ENCODE peak calls at places on chromosomes 16 and 17, in nine cellular contexts. One of them, this sample, is unnamed.

GRCh38 chr16:65767125-65767524 is 599.4 kb upstream of the CDH5 start:
- ATAC-seq in activated CD8-positive, alpha-beta T cell treated with anti-CD3 and anti-CD28 coated beads, Interleukin-2, amount 10 ng/mL, durations not matched to agents 7 days and 5 days: no peak
- ATAC-seq in stimulated activated memory B cell treated with anti-CD40 and anti-IgM and Interleukin-4, amounts not matched to agents 10 μg/mL and 1 μg/mL and 100 μg/mL, for 72 hours: no peak
- ATAC-seq in sciatic nerve: no peak
- ATAC-seq in T-helper 17 cell: no peak
- ATAC-seq in effector memory CD8-positive, alpha-beta T cell: no peak
- ATAC-seq in A549: no peak
- ATAC-seq in activated naive CD4-positive, alpha-beta T cell treated with anti-CD3 and anti-CD28 coated beads, Interleukin-2, amount 50 U/mL, for 72 hours: no peak
- ATAC-seq in HCT116: no peak
- ATAC-seq in this sample: no peak

GRCh38 chr16:16960785-16961184 is 510.0 kb downstream of the XYLT1 start:
- ATAC-seq in A549: no peak
- ATAC-seq in activated naive CD4-positive, alpha-beta T cell treated with anti-CD3 and anti-CD28 coated beads, Interleukin-2, amount 50 U/mL, for 72 hours: no peak
- ATAC-seq in HCT116: no peak
- ATAC-seq in T-helper 17 cell: no peak
- ATAC-seq in activated CD8-positive, alpha-beta T cell treated with anti-CD3 and anti-CD28 coated beads, Interleukin-2, amount 10 ng/mL, durations not matched to agents 7 days and 5 days: no peak
- ATAC-seq in stimulated activated memory B cell treated with anti-CD40 and anti-IgM and Interleukin-4, amounts not matched to agents 10 μg/mL and 1 μg/mL and 100 μg/mL, for 72 hours: no peak
- ATAC-seq in sciatic nerve: no peak
- ATAC-seq in effector memory CD8-positive, alpha-beta T cell: no peak
- ATAC-seq in this sample: no peak

GRCh38 chr16:85888405-85889331 is 10.3 kb upstream of the IRF8 start:
- ATAC-seq in T-helper 17 cell: peak; percentile 68
- ATAC-seq in activated naive CD4-positive, alpha-beta T cell treated with anti-CD3 and anti-CD28 coated beads, Interleukin-2, amount 50 U/mL, for 72 hours: peak; percentile 92
- ATAC-seq in sciatic nerve: no peak
- ATAC-seq in activated CD8-positive, alpha-beta T cell treated with anti-CD3 and anti-CD28 coated beads, Interleukin-2, amount 10 ng/mL, durations not matched to agents 7 days and 5 days: peak; percentile 70
- ATAC-seq in effector memory CD8-positive, alpha-beta T cell: peak; percentile 86
- ATAC-seq in HCT116: no peak
- ATAC-seq in A549: peak; percentile 30
- ATAC-seq in stimulated activated memory B cell treated with anti-CD40 and anti-IgM and Interleukin-4, amounts not matched to agents 10 μg/mL and 1 μg/mL and 100 μg/mL, for 72 hours: peak; percentile 91
- ATAC-seq in this sample: peak; percentile 95

GRCh38 chr17:7221281-7222092 is 1.7 kb downstream of the ACADVL start:
- ATAC-seq in sciatic nerve: no peak
- ATAC-seq in T-helper 17 cell: no peak
- ATAC-seq in activated CD8-positive, alpha-beta T cell treated with anti-CD3 and anti-CD28 coated beads, Interleukin-2, amount 10 ng/mL, durations not matched to agents 7 days and 5 days: no peak
- ATAC-seq in HCT116: no peak
- ATAC-seq in A549: no peak
- ATAC-seq in activated naive CD4-positive, alpha-beta T cell treated with anti-CD3 and anti-CD28 coated beads, Interleukin-2, amount 50 U/mL, for 72 hours: no peak
- ATAC-seq in stimulated activated memory B cell treated with anti-CD40 and anti-IgM and Interleukin-4, amounts not matched to agents 10 μg/mL and 1 μg/mL and 100 μg/mL, for 72 hours: no peak
- ATAC-seq in effector memory CD8-positive, alpha-beta T cell: no peak
- ATAC-seq in this sample: no peak

GRCh38 chr16:70638814-70639792 is 7.3 kb upstream of the IL34 start:
- ATAC-seq in activated naive CD4-positive, alpha-beta T cell treated with anti-CD3 and anti-CD28 coated beads, Interleukin-2, amount 50 U/mL, for 72 hours: no peak
- ATAC-seq in T-helper 17 cell: no peak
- ATAC-seq in effector memory CD8-positive, alpha-beta T cell: no peak
- ATAC-seq in sciatic nerve: peak; percentile 79
- ATAC-seq in activated CD8-positive, alpha-beta T cell treated with anti-CD3 and anti-CD28 coated beads, Interleukin-2, amount 10 ng/mL, durations not matched to agents 7 days and 5 days: no peak
- ATAC-seq in stimulated activated memory B cell treated with anti-CD40 and anti-IgM and Interleukin-4, amounts not matched to agents 10 μg/mL and 1 μg/mL and 100 μg/mL, for 72 hours: no peak
- ATAC-seq in HCT116: peak; percentile 87
- ATAC-seq in A549: peak; percentile 50
- ATAC-seq in this sample: no peak

GRCh38 chr17:1598399-1599095 is 30.1 kb downstream of the SLC43A2 start:
- ATAC-seq in activated CD8-positive, alpha-beta T cell treated with anti-CD3 and anti-CD28 coated beads, Interleukin-2, amount 10 ng/mL, durations not matched to agents 7 days and 5 days: no peak
- ATAC-seq in stimulated activated memory B cell treated with anti-CD40 and anti-IgM and Interleukin-4, amounts not matched to agents 10 μg/mL and 1 μg/mL and 100 μg/mL, for 72 hours: no peak
- ATAC-seq in T-helper 17 cell: no peak
- ATAC-seq in activated naive CD4-positive, alpha-beta T cell treated with anti-CD3 and anti-CD28 coated beads, Interleukin-2, amount 50 U/mL, for 72 hours: no peak
- ATAC-seq in HCT116: no peak
- ATAC-seq in sciatic nerve: no peak
- ATAC-seq in A549: peak; percentile 50
- ATAC-seq in effector memory CD8-positive, alpha-beta T cell: no peak
- ATAC-seq in this sample: no peak

GRCh38 chr16:28089205-28089991 is 25.9 kb upstream of the GSG1L start:
- ATAC-seq in A549: no peak
- ATAC-seq in stimulated activated memory B cell treated with anti-CD40 and anti-IgM and Interleukin-4, amounts not matched to agents 10 μg/mL and 1 μg/mL and 100 μg/mL, for 72 hours: peak; percentile 10
- ATAC-seq in HCT116: no peak
- ATAC-seq in activated CD8-positive, alpha-beta T cell treated with anti-CD3 and anti-CD28 coated beads, Interleukin-2, amount 10 ng/mL, durations not matched to agents 7 days and 5 days: no peak
- ATAC-seq in T-helper 17 cell: no peak
- ATAC-seq in activated naive CD4-positive, alpha-beta T cell treated with anti-CD3 and anti-CD28 coated beads, Interleukin-2, amount 50 U/mL, for 72 hours: no peak
- ATAC-seq in effector memory CD8-positive, alpha-beta T cell: no peak
- ATAC-seq in sciatic nerve: no peak
- ATAC-seq in this sample: no peak

GRCh38 chr17:18039535-18040286 is 503 bp downstream of the GID4 start:
- ATAC-seq in activated naive CD4-positive, alpha-beta T cell treated with anti-CD3 and anti-CD28 coated beads, Interleukin-2, amount 50 U/mL, for 72 hours: peak; percentile 47
- ATAC-seq in effector memory CD8-positive, alpha-beta T cell: peak; percentile 31
- ATAC-seq in A549: peak; percentile 67
- ATAC-seq in T-helper 17 cell: peak; percentile 46
- ATAC-seq in activated CD8-positive, alpha-beta T cell treated with anti-CD3 and anti-CD28 coated beads, Interleukin-2, amount 10 ng/mL, durations not matched to agents 7 days and 5 days: peak; percentile 44
- ATAC-seq in sciatic nerve: no peak
- ATAC-seq in HCT116: peak; percentile 40
- ATAC-seq in stimulated activated memory B cell treated with anti-CD40 and anti-IgM and Interleukin-4, amounts not matched to agents 10 μg/mL and 1 μg/mL and 100 μg/mL, for 72 hours: peak; percentile 73
- ATAC-seq in this sample: peak; percentile 6

GRCh38 chr17:32929288-32929574 is 1.3 kb downstream of the TMEM98 start:
- ATAC-seq in stimulated activated memory B cell treated with anti-CD40 and anti-IgM and Interleukin-4, amounts not matched to agents 10 μg/mL and 1 μg/mL and 100 μg/mL, for 72 hours: no peak
- ATAC-seq in effector memory CD8-positive, alpha-beta T cell: no peak
- ATAC-seq in sciatic nerve: peak; percentile 70
- ATAC-seq in A549: no peak
- ATAC-seq in activated naive CD4-positive, alpha-beta T cell treated with anti-CD3 and anti-CD28 coated beads, Interleukin-2, amount 50 U/mL, for 72 hours: no peak
- ATAC-seq in T-helper 17 cell: no peak
- ATAC-seq in activated CD8-positive, alpha-beta T cell treated with anti-CD3 and anti-CD28 coated beads, Interleukin-2, amount 10 ng/mL, durations not matched to agents 7 days and 5 days: no peak
- ATAC-seq in HCT116: no peak
- ATAC-seq in this sample: no peak

GRCh38 chr16:49664221-49665215 is 191.4 kb downstream of the ZNF423 start:
- ATAC-seq in stimulated activated memory B cell treated with anti-CD40 and anti-IgM and Interleukin-4, amounts not matched to agents 10 μg/mL and 1 μg/mL and 100 μg/mL, for 72 hours: no peak
- ATAC-seq in activated naive CD4-positive, alpha-beta T cell treated with anti-CD3 and anti-CD28 coated beads, Interleukin-2, amount 50 U/mL, for 72 hours: no peak
- ATAC-seq in A549: no peak
- ATAC-seq in activated CD8-positive, alpha-beta T cell treated with anti-CD3 and anti-CD28 coated beads, Interleukin-2, amount 10 ng/mL, durations not matched to agents 7 days and 5 days: no peak
- ATAC-seq in sciatic nerve: peak; percentile 75
- ATAC-seq in T-helper 17 cell: no peak
- ATAC-seq in effector memory CD8-positive, alpha-beta T cell: no peak
- ATAC-seq in HCT116: no peak
- ATAC-seq in this sample: no peak

GRCh38 chr17:82235056-82235774 is 6.4 kb downstream of the SLC16A3 start:
- ATAC-seq in effector memory CD8-positive, alpha-beta T cell: no peak
- ATAC-seq in T-helper 17 cell: no peak
- ATAC-seq in A549: no peak
- ATAC-seq in HCT116: no peak
- ATAC-seq in activated CD8-positive, alpha-beta T cell treated with anti-CD3 and anti-CD28 coated beads, Interleukin-2, amount 10 ng/mL, durations not matched to agents 7 days and 5 days: no peak
- ATAC-seq in activated naive CD4-positive, alpha-beta T cell treated with anti-CD3 and anti-CD28 coated beads, Interleukin-2, amount 50 U/mL, for 72 hours: no peak
- ATAC-seq in stimulated activated memory B cell treated with anti-CD40 and anti-IgM and Interleukin-4, amounts not matched to agents 10 μg/mL and 1 μg/mL and 100 μg/mL, for 72 hours: no peak
- ATAC-seq in sciatic nerve: no peak
- ATAC-seq in this sample: no peak

GRCh38 chr17:42315402-42316156 is 27.3 kb downstream of the STAT5A start:
- ATAC-seq in activated naive CD4-positive, alpha-beta T cell treated with anti-CD3 and anti-CD28 coated beads, Interleukin-2, amount 50 U/mL, for 72 hours: peak; percentile 0
- ATAC-seq in T-helper 17 cell: peak; percentile 41
- ATAC-seq in sciatic nerve: no peak
- ATAC-seq in A549: no peak
- ATAC-seq in effector memory CD8-positive, alpha-beta T cell: peak; percentile 36
- ATAC-seq in HCT116: no peak
- ATAC-seq in activated CD8-positive, alpha-beta T cell treated with anti-CD3 and anti-CD28 coated beads, Interleukin-2, amount 10 ng/mL, durations not matched to agents 7 days and 5 days: no peak
- ATAC-seq in stimulated activated memory B cell treated with anti-CD40 and anti-IgM and Interleukin-4, amounts not matched to agents 10 μg/mL and 1 μg/mL and 100 μg/mL, for 72 hours: peak; percentile 74
- ATAC-seq in this sample: no peak

GRCh38 chr16:85057948-85058347 is 30.4 kb downstream of the KIAA0513 start:
- ATAC-seq in effector memory CD8-positive, alpha-beta T cell: no peak
- ATAC-seq in A549: no peak
- ATAC-seq in HCT116: no peak
- ATAC-seq in sciatic nerve: no peak
- ATAC-seq in activated naive CD4-positive, alpha-beta T cell treated with anti-CD3 and anti-CD28 coated beads, Interleukin-2, amount 50 U/mL, for 72 hours: no peak
- ATAC-seq in T-helper 17 cell: no peak
- ATAC-seq in activated CD8-positive, alpha-beta T cell treated with anti-CD3 and anti-CD28 coated beads, Interleukin-2, amount 10 ng/mL, durations not matched to agents 7 days and 5 days: no peak
- ATAC-seq in stimulated activated memory B cell treated with anti-CD40 and anti-IgM and Interleukin-4, amounts not matched to agents 10 μg/mL and 1 μg/mL and 100 μg/mL, for 72 hours: peak; percentile 56
- ATAC-seq in this sample: no peak

GRCh38 chr16:4089811-4090293 is 26.4 kb downstream of the ADCY9 start:
- ATAC-seq in HCT116: no peak
- ATAC-seq in activated naive CD4-positive, alpha-beta T cell treated with anti-CD3 and anti-CD28 coated beads, Interleukin-2, amount 50 U/mL, for 72 hours: no peak
- ATAC-seq in effector memory CD8-positive, alpha-beta T cell: no peak
- ATAC-seq in A549: peak; percentile 28
- ATAC-seq in activated CD8-positive, alpha-beta T cell treated with anti-CD3 and anti-CD28 coated beads, Interleukin-2, amount 10 ng/mL, durations not matched to agents 7 days and 5 days: no peak
- ATAC-seq in T-helper 17 cell: no peak
- ATAC-seq in stimulated activated memory B cell treated with anti-CD40 and anti-IgM and Interleukin-4, amounts not matched to agents 10 μg/mL and 1 μg/mL and 100 μg/mL, for 72 hours: no peak
- ATAC-seq in sciatic nerve: no peak
- ATAC-seq in this sample: no peak

GRCh38 chr17:28973414-28973813 is 22.1 kb upstream of the PHF12 start:
- ATAC-seq in HCT116: no peak
- ATAC-seq in T-helper 17 cell: no peak
- ATAC-seq in A549: no peak
- ATAC-seq in activated naive CD4-positive, alpha-beta T cell treated with anti-CD3 and anti-CD28 coated beads, Interleukin-2, amount 50 U/mL, for 72 hours: no peak
- ATAC-seq in stimulated activated memory B cell treated with anti-CD40 and anti-IgM and Interleukin-4, amounts not matched to agents 10 μg/mL and 1 μg/mL and 100 μg/mL, for 72 hours: no peak
- ATAC-seq in activated CD8-positive, alpha-beta T cell treated with anti-CD3 and anti-CD28 coated beads, Interleukin-2, amount 10 ng/mL, durations not matched to agents 7 days and 5 days: no peak
- ATAC-seq in effector memory CD8-positive, alpha-beta T cell: no peak
- ATAC-seq in sciatic nerve: no peak
- ATAC-seq in this sample: no peak

GRCh38 chr16:22614271-22614947 is 103.7 kb downstream of the NPIPB5 start:
- ATAC-seq in stimulated activated memory B cell treated with anti-CD40 and anti-IgM and Interleukin-4, amounts not matched to agents 10 μg/mL and 1 μg/mL and 100 μg/mL, for 72 hours: no peak
- ATAC-seq in T-helper 17 cell: no peak
- ATAC-seq in HCT116: no peak
- ATAC-seq in activated naive CD4-positive, alpha-beta T cell treated with anti-CD3 and anti-CD28 coated beads, Interleukin-2, amount 50 U/mL, for 72 hours: no peak
- ATAC-seq in effector memory CD8-positive, alpha-beta T cell: no peak
- ATAC-seq in sciatic nerve: no peak
- ATAC-seq in activated CD8-positive, alpha-beta T cell treated with anti-CD3 and anti-CD28 coated beads, Interleukin-2, amount 10 ng/mL, durations not matched to agents 7 days and 5 days: no peak
- ATAC-seq in A549: no peak
- ATAC-seq in this sample: no peak

GRCh38 chr17:73291260-73291801 is 20.5 kb downstream of the CDC42EP4 start:
- ATAC-seq in stimulated activated memory B cell treated with anti-CD40 and anti-IgM and Interleukin-4, amounts not matched to agents 10 μg/mL and 1 μg/mL and 100 μg/mL, for 72 hours: peak; percentile 64
- ATAC-seq in activated naive CD4-positive, alpha-beta T cell treated with anti-CD3 and anti-CD28 coated beads, Interleukin-2, amount 50 U/mL, for 72 hours: peak; percentile 30
- ATAC-seq in A549: peak; percentile 47
- ATAC-seq in effector memory CD8-positive, alpha-beta T cell: peak; percentile 26
- ATAC-seq in T-helper 17 cell: peak; percentile 48
- ATAC-seq in sciatic nerve: peak; percentile 67
- ATAC-seq in activated CD8-positive, alpha-beta T cell treated with anti-CD3 and anti-CD28 coated beads, Interleukin-2, amount 10 ng/mL, durations not matched to agents 7 days and 5 days: peak; percentile 47
- ATAC-seq in HCT116: peak; percentile 83
- ATAC-seq in this sample: no peak

GRCh38 chr17:45784583-45785372 is 658 bp downstream of the CRHR1 start:
- ATAC-seq in effector memory CD8-positive, alpha-beta T cell: peak; percentile 63
- ATAC-seq in stimulated activated memory B cell treated with anti-CD40 and anti-IgM and Interleukin-4, amounts not matched to agents 10 μg/mL and 1 μg/mL and 100 μg/mL, for 72 hours: peak; percentile 10
- ATAC-seq in T-helper 17 cell: peak; percentile 73
- ATAC-seq in sciatic nerve: no peak
- ATAC-seq in A549: peak; percentile 39
- ATAC-seq in activated CD8-positive, alpha-beta T cell treated with anti-CD3 and anti-CD28 coated beads, Interleukin-2, amount 10 ng/mL, durations not matched to agents 7 days and 5 days: peak; percentile 74
- ATAC-seq in HCT116: peak; percentile 58
- ATAC-seq in activated naive CD4-positive, alpha-beta T cell treated with anti-CD3 and anti-CD28 coated beads, Interleukin-2, amount 50 U/mL, for 72 hours: peak; percentile 62
- ATAC-seq in this sample: peak; percentile 46

GRCh38 chr17:82787081-82787848 is 35.4 kb downstream of the TBCD start:
- ATAC-seq in A549: no peak
- ATAC-seq in effector memory CD8-positive, alpha-beta T cell: no peak
- ATAC-seq in sciatic nerve: peak; percentile 74
- ATAC-seq in stimulated activated memory B cell treated with anti-CD40 and anti-IgM and Interleukin-4, amounts not matched to agents 10 μg/mL and 1 μg/mL and 100 μg/mL, for 72 hours: no peak
- ATAC-seq in T-helper 17 cell: no peak
- ATAC-seq in activated CD8-positive, alpha-beta T cell treated with anti-CD3 and anti-CD28 coated beads, Interleukin-2, amount 10 ng/mL, durations not matched to agents 7 days and 5 days: no peak
- ATAC-seq in activated naive CD4-positive, alpha-beta T cell treated with anti-CD3 and anti-CD28 coated beads, Interleukin-2, amount 50 U/mL, for 72 hours: no peak
- ATAC-seq in HCT116: no peak
- ATAC-seq in this sample: no peak

GRCh38 chr17:37392024-37392590 is 14.5 kb downstream of the ACACA start:
- ATAC-seq in effector memory CD8-positive, alpha-beta T cell: no peak
- ATAC-seq in HCT116: no peak
- ATAC-seq in activated CD8-positive, alpha-beta T cell treated with anti-CD3 and anti-CD28 coated beads, Interleukin-2, amount 10 ng/mL, durations not matched to agents 7 days and 5 days: no peak
- ATAC-seq in A549: peak; percentile 72
- ATAC-seq in stimulated activated memory B cell treated with anti-CD40 and anti-IgM and Interleukin-4, amounts not matched to agents 10 μg/mL and 1 μg/mL and 100 μg/mL, for 72 hours: peak; percentile 64
- ATAC-seq in T-helper 17 cell: no peak
- ATAC-seq in activated naive CD4-positive, alpha-beta T cell treated with anti-CD3 and anti-CD28 coated beads, Interleukin-2, amount 50 U/mL, for 72 hours: peak; percentile 91
- ATAC-seq in sciatic nerve: peak; percentile 62
- ATAC-seq in this sample: peak; percentile 65

GRCh38 chr16:46812781-46813555 is 18.0 kb downstream of the C16orf87 start:
- ATAC-seq in stimulated activated memory B cell treated with anti-CD40 and anti-IgM and Interleukin-4, amounts not matched to agents 10 μg/mL and 1 μg/mL and 100 μg/mL, for 72 hours: peak; percentile 50
- ATAC-seq in sciatic nerve: no peak
- ATAC-seq in activated naive CD4-positive, alpha-beta T cell treated with anti-CD3 and anti-CD28 coated beads, Interleukin-2, amount 50 U/mL, for 72 hours: peak; percentile 80
- ATAC-seq in activated CD8-positive, alpha-beta T cell treated with anti-CD3 and anti-CD28 coated beads, Interleukin-2, amount 10 ng/mL, durations not matched to agents 7 days and 5 days: no peak
- ATAC-seq in T-helper 17 cell: no peak
- ATAC-seq in HCT116: no peak
- ATAC-seq in effector memory CD8-positive, alpha-beta T cell: no peak
- ATAC-seq in A549: no peak
- ATAC-seq in this sample: peak; percentile 60

GRCh38 chr17:72802726-72803125 is 289.8 kb downstream of the SLC39A11 start:
- ATAC-seq in stimulated activated memory B cell treated with anti-CD40 and anti-IgM and Interleukin-4, amounts not matched to agents 10 μg/mL and 1 μg/mL and 100 μg/mL, for 72 hours: no peak
- ATAC-seq in T-helper 17 cell: no peak
- ATAC-seq in HCT116: no peak
- ATAC-seq in activated CD8-positive, alpha-beta T cell treated with anti-CD3 and anti-CD28 coated beads, Interleukin-2, amount 10 ng/mL, durations not matched to agents 7 days and 5 days: no peak
- ATAC-seq in A549: peak; percentile 64
- ATAC-seq in activated naive CD4-positive, alpha-beta T cell treated with anti-CD3 and anti-CD28 coated beads, Interleukin-2, amount 50 U/mL, for 72 hours: no peak
- ATAC-seq in sciatic nerve: no peak
- ATAC-seq in effector memory CD8-positive, alpha-beta T cell: no peak
- ATAC-seq in this sample: no peak

GRCh38 chr16:78118469-78119025 is 19.1 kb downstream of the WWOX start:
- ATAC-seq in A549: no peak
- ATAC-seq in sciatic nerve: no peak
- ATAC-seq in effector memory CD8-positive, alpha-beta T cell: no peak
- ATAC-seq in activated naive CD4-positive, alpha-beta T cell treated with anti-CD3 and anti-CD28 coated beads, Interleukin-2, amount 50 U/mL, for 72 hours: no peak
- ATAC-seq in T-helper 17 cell: no peak
- ATAC-seq in activated CD8-positive, alpha-beta T cell treated with anti-CD3 and anti-CD28 coated beads, Interleukin-2, amount 10 ng/mL, durations not matched to agents 7 days and 5 days: no peak
- ATAC-seq in HCT116: no peak
- ATAC-seq in stimulated activated memory B cell treated with anti-CD40 and anti-IgM and Interleukin-4, amounts not matched to agents 10 μg/mL and 1 μg/mL and 100 μg/mL, for 72 hours: no peak
- ATAC-seq in this sample: no peak

GRCh38 chr17:81844327-81844851 is 9.5 kb upstream of the PPP1R27 start:
- ATAC-seq in effector memory CD8-positive, alpha-beta T cell: no peak
- ATAC-seq in stimulated activated memory B cell treated with anti-CD40 and anti-IgM and Interleukin-4, amounts not matched to agents 10 μg/mL and 1 μg/mL and 100 μg/mL, for 72 hours: no peak
- ATAC-seq in T-helper 17 cell: peak; percentile 20
- ATAC-seq in sciatic nerve: no peak
- ATAC-seq in activated naive CD4-positive, alpha-beta T cell treated with anti-CD3 and anti-CD28 coated beads, Interleukin-2, amount 50 U/mL, for 72 hours: no peak
- ATAC-seq in activated CD8-positive, alpha-beta T cell treated with anti-CD3 and anti-CD28 coated beads, Interleukin-2, amount 10 ng/mL, durations not matched to agents 7 days and 5 days: peak; percentile 5
- ATAC-seq in A549: peak; percentile 14
- ATAC-seq in HCT116: peak; percentile 61
- ATAC-seq in this sample: no peak

GRCh38 chr16:66081967-66082366 is 284.5 kb upstream of the CDH5 start:
- ATAC-seq in activated CD8-positive, alpha-beta T cell treated with anti-CD3 and anti-CD28 coated beads, Interleukin-2, amount 10 ng/mL, durations not matched to agents 7 days and 5 days: no peak
- ATAC-seq in stimulated activated memory B cell treated with anti-CD40 and anti-IgM and Interleukin-4, amounts not matched to agents 10 μg/mL and 1 μg/mL and 100 μg/mL, for 72 hours: no peak
- ATAC-seq in HCT116: peak; percentile 77
- ATAC-seq in sciatic nerve: no peak
- ATAC-seq in effector memory CD8-positive, alpha-beta T cell: no peak
- ATAC-seq in A549: peak; percentile 92
- ATAC-seq in activated naive CD4-positive, alpha-beta T cell treated with anti-CD3 and anti-CD28 coated beads, Interleukin-2, amount 50 U/mL, for 72 hours: no peak
- ATAC-seq in T-helper 17 cell: no peak
- ATAC-seq in this sample: no peak

GRCh38 chr16:20410153-20410723 is 904 bp downstream of the ACSM5 start:
- ATAC-seq in stimulated activated memory B cell treated with anti-CD40 and anti-IgM and Interleukin-4, amounts not matched to agents 10 μg/mL and 1 μg/mL and 100 μg/mL, for 72 hours: peak; percentile 83
- ATAC-seq in activated naive CD4-positive, alpha-beta T cell treated with anti-CD3 and anti-CD28 coated beads, Interleukin-2, amount 50 U/mL, for 72 hours: no peak
- ATAC-seq in sciatic nerve: no peak
- ATAC-seq in activated CD8-positive, alpha-beta T cell treated with anti-CD3 and anti-CD28 coated beads, Interleukin-2, amount 10 ng/mL, durations not matched to agents 7 days and 5 days: no peak
- ATAC-seq in effector memory CD8-positive, alpha-beta T cell: no peak
- ATAC-seq in HCT116: no peak
- ATAC-seq in T-helper 17 cell: no peak
- ATAC-seq in A549: no peak
- ATAC-seq in this sample: no peak

GRCh38 chr16:9681556-9681955 is 500.7 kb downstream of the GRIN2A start:
- ATAC-seq in sciatic nerve: no peak
- ATAC-seq in activated CD8-positive, alpha-beta T cell treated with anti-CD3 and anti-CD28 coated beads, Interleukin-2, amount 10 ng/mL, durations not matched to agents 7 days and 5 days: no peak
- ATAC-seq in HCT116: no peak
- ATAC-seq in effector memory CD8-positive, alpha-beta T cell: no peak
- ATAC-seq in T-helper 17 cell: no peak
- ATAC-seq in activated naive CD4-positive, alpha-beta T cell treated with anti-CD3 and anti-CD28 coated beads, Interleukin-2, amount 50 U/mL, for 72 hours: no peak
- ATAC-seq in A549: no peak
- ATAC-seq in stimulated activated memory B cell treated with anti-CD40 and anti-IgM and Interleukin-4, amounts not matched to agents 10 μg/mL and 1 μg/mL and 100 μg/mL, for 72 hours: no peak
- ATAC-seq in this sample: no peak

GRCh38 chr16:12162151-12162559 is 185.6 kb downstream of the SNX29 start:
- ATAC-seq in sciatic nerve: no peak
- ATAC-seq in stimulated activated memory B cell treated with anti-CD40 and anti-IgM and Interleukin-4, amounts not matched to agents 10 μg/mL and 1 μg/mL and 100 μg/mL, for 72 hours: no peak
- ATAC-seq in HCT116: no peak
- ATAC-seq in T-helper 17 cell: no peak
- ATAC-seq in activated naive CD4-positive, alpha-beta T cell treated with anti-CD3 and anti-CD28 coated beads, Interleukin-2, amount 50 U/mL, for 72 hours: no peak
- ATAC-seq in effector memory CD8-positive, alpha-beta T cell: no peak
- ATAC-seq in activated CD8-positive, alpha-beta T cell treated with anti-CD3 and anti-CD28 coated beads, Interleukin-2, amount 10 ng/mL, durations not matched to agents 7 days and 5 days: no peak
- ATAC-seq in A549: no peak
- ATAC-seq in this sample: no peak

GRCh38 chr17:46942441-46943217 is 19.7 kb downstream of the GOSR2 start:
- ATAC-seq in A549: peak; percentile 68
- ATAC-seq in activated CD8-positive, alpha-beta T cell treated with anti-CD3 and anti-CD28 coated beads, Interleukin-2, amount 10 ng/mL, durations not matched to agents 7 days and 5 days: peak; percentile 58
- ATAC-seq in stimulated activated memory B cell treated with anti-CD40 and anti-IgM and Interleukin-4, amounts not matched to agents 10 μg/mL and 1 μg/mL and 100 μg/mL, for 72 hours: peak; percentile 57
- ATAC-seq in T-helper 17 cell: peak; percentile 50
- ATAC-seq in effector memory CD8-positive, alpha-beta T cell: peak; percentile 58
- ATAC-seq in activated naive CD4-positive, alpha-beta T cell treated with anti-CD3 and anti-CD28 coated beads, Interleukin-2, amount 50 U/mL, for 72 hours: peak; percentile 51
- ATAC-seq in HCT116: peak; percentile 80
- ATAC-seq in sciatic nerve: peak; percentile 84
- ATAC-seq in this sample: peak; percentile 53

GRCh38 chr16:86213427-86214205 is 296.7 kb upstream of the FOXF1 start:
- ATAC-seq in T-helper 17 cell: no peak
- ATAC-seq in activated CD8-positive, alpha-beta T cell treated with anti-CD3 and anti-CD28 coated beads, Interleukin-2, amount 10 ng/mL, durations not matched to agents 7 days and 5 days: no peak
- ATAC-seq in A549: no peak
- ATAC-seq in sciatic nerve: no peak
- ATAC-seq in effector memory CD8-positive, alpha-beta T cell: no peak
- ATAC-seq in stimulated activated memory B cell treated with anti-CD40 and anti-IgM and Interleukin-4, amounts not matched to agents 10 μg/mL and 1 μg/mL and 100 μg/mL, for 72 hours: peak; percentile 24
- ATAC-seq in HCT116: no peak
- ATAC-seq in activated naive CD4-positive, alpha-beta T cell treated with anti-CD3 and anti-CD28 coated beads, Interleukin-2, amount 50 U/mL, for 72 hours: no peak
- ATAC-seq in this sample: no peak

GRCh38 chr17:20922128-20922670 is 120.6 kb downstream of the USP22 start:
- ATAC-seq in A549: peak; percentile 47
- ATAC-seq in activated naive CD4-positive, alpha-beta T cell treated with anti-CD3 and anti-CD28 coated beads, Interleukin-2, amount 50 U/mL, for 72 hours: no peak
- ATAC-seq in T-helper 17 cell: no peak
- ATAC-seq in stimulated activated memory B cell treated with anti-CD40 and anti-IgM and Interleukin-4, amounts not matched to agents 10 μg/mL and 1 μg/mL and 100 μg/mL, for 72 hours: no peak
- ATAC-seq in HCT116: no peak
- ATAC-seq in effector memory CD8-positive, alpha-beta T cell: no peak
- ATAC-seq in activated CD8-positive, alpha-beta T cell treated with anti-CD3 and anti-CD28 coated beads, Interleukin-2, amount 10 ng/mL, durations not matched to agents 7 days and 5 days: no peak
- ATAC-seq in sciatic nerve: no peak
- ATAC-seq in this sample: no peak

This sample was measured in activated CD4-positive, CD25-positive, alpha-beta regulatory T cell treated with anti-CD3 and anti-CD28 coated beads, Interleukin-2, amount 50 U/mL, for 24 hours.